ENCODE peak calls at places on chromosomes 6 and 20, in four cellular contexts. T is brain microvascular endothelial cell, P is mucosa of descending colon, I is astrocyte of the cerebellum. S is an unnamed sample.

GRCh38 chr6:129497591-129498555 is 212.1 kb downstream of the ARHGAP18 start:
- DNase-seq in P (no peak), I (no peak), T (no peak), S (peak)

GRCh38 chr6:17820055-17820454 is 113.3 kb upstream of the NUP153 start:
- DNase-seq in I (no peak), P (no peak), T (no peak), S (no peak)

GRCh38 chr20:25282796-25283195 is 34.9 kb downstream of the PYGB start:
- DNase-seq in T (no peak), I (no peak), P (no peak), S (no peak)

GRCh38 chr6:125844989-125845388 is 54.2 kb downstream of the NCOA7 start:
- DNase-seq in I (no peak), P (no peak), T (no peak), S (no peak)

GRCh38 chr20:59835448-59836395 is 97.7 kb downstream of the SYCP2 start:
- DNase-seq in P (peak), T (peak), I (peak), S (peak)

GRCh38 chr6:161444464-161444863 is 170.6 kb upstream of the AGPAT4 start:
- DNase-seq in T (no peak), I (peak), P (no peak), S (no peak)

GRCh38 chr6:52152692-52153091 is 33.5 kb upstream of the IL17A start:
- DNase-seq in T (no peak), I (no peak), P (no peak), S (no peak)

GRCh38 chr20:47044938-47045337 is 150.3 kb downstream of the EYA2 start:
- DNase-seq in P (no peak), I (no peak), T (no peak), S (no peak)

GRCh38 chr6:34982424-34982852 is 93.4 kb downstream of the ANKS1A start:
- DNase-seq in I (no peak), T (peak), P (no peak), S (peak)

GRCh38 chr6:39684790-39685485 is 40.3 kb downstream of the KIF6 start:
- DNase-seq in I (no peak), T (no peak), P (no peak), S (peak)

GRCh38 chr20:7113577-7114466 is 346.3 kb downstream of the BMP2 start:
- DNase-seq in T (peak), P (no peak), I (peak), S (peak)

GRCh38 chr6:40689181-40689580 is 102.0 kb upstream of the LRFN2 start:
- DNase-seq in P (no peak), T (no peak), I (no peak), S (no peak)

GRCh38 chr6:127515234-127515793 is 3.8 kb downstream of the MTCL3 start:
- DNase-seq in I (no peak), T (peak), P (no peak), S (peak)

GRCh38 chr20:18101125-18101820 is 36.4 kb upstream of the KAT14 start:
- DNase-seq in I (no peak), T (no peak), P (no peak), S (no peak)

GRCh38 chr20:48676125-48676524 is 151.7 kb downstream of the PREX1 start:
- DNase-seq in P (no peak), I (no peak), T (no peak), S (no peak)
- TF ChIP-seq CTCF in P (no peak), I (no peak), T (no peak), S (no peak)

DNA sequence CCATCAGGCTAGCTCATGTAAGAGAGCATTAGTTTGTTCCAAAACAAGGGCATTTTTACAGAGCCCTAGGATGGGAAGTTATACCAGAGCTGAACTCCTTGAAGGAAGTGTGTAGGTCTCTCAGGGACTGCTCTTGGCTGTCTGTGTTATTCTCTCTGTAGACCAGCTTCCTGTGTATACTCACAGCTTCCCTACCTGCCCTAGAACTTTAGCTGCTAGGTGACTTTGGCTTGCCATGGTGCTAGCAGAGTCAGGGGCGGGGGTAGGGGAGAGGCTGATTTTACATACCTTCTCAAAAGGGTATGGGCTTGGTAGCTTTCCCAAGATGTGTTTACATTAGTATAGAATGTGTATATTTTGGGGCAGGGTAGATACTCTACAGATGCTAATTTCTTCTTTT is 17.4 kb downstream of the MAPRE1 start:
- DNase-seq in T (no peak), P (no peak), I (no peak), S (no peak)
- H3K4me3 ChIP-seq in T (no peak), P (no peak), I (no peak), S (no peak)

GRCh38 chr6:44784195-44784594 is 396.7 kb downstream of the CDC5L start:
- DNase-seq in T (no peak), P (no peak), I (no peak), S (no peak)
- TF ChIP-seq CTCF in T (no peak), P (no peak), I (no peak), S (no peak)

GRCh38 chr6:155122199-155122950 is 127.3 kb downstream of the TIAM2 start:
- DNase-seq in T (no peak), P (no peak), I (no peak), S (no peak)
- H3K4me3 ChIP-seq in T (no peak), P (no peak), I (no peak), S (no peak)

S was measured in foreskin fibroblast.